ENCODE peak calls at places on chromosomes 4 and X, in seven cellular contexts. W is fibroblast of lung, B is cardiac fibroblast, G is right lobe of liver, D is tibial artery, U is nephron progenitor cell, N is OCI-LY7. R is an unnamed sample.

GRCh38 chr4:85756938-85757337 is 282.0 kb downstream of the ARHGAP24 start:
- DNase-seq in W (peak; percentile 43), B (peak; percentile 87), G (no peak), D (no peak), U (peak; percentile 19), N (peak; percentile 68), R (no peak)

GRCh38 chr4:149493492-149493891 is 322.2 kb downstream of the IQCM start:
- DNase-seq in W (peak; percentile 58), B (no peak), G (no peak), D (no peak), U (no peak), N (no peak), R (no peak)

GRCh38 chrX:6228720-6229119 is at the start of gene NLGN4X:
- DNase-seq in W (peak; percentile 29), B (no peak), G (no peak), D (no peak), U (peak; percentile 16), N (no peak), R (no peak)

GRCh38 chrX:48958635-48959094 is 1.3 kb upstream of the OTUD5 start:
- DNase-seq in W (peak; percentile 61), B (peak; percentile 75), G (no peak), D (peak; percentile 42), U (no peak), N (no peak), R (no peak)

GRCh38 chrX:153645151-153645550 is 1.9 kb upstream of the DUSP9 start:
- DNase-seq in W (no peak), B (no peak), G (no peak), D (no peak), U (no peak), N (no peak), R (peak; percentile 31)

GRCh38 chrX:48996969-48997368 is 5.1 kb downstream of the GRIPAP1 start:
- DNase-seq in W (no peak), B (no peak), G (no peak), D (no peak), U (peak; percentile 63), N (no peak), R (no peak)

GRCh38 chr4:16411691-16412090 is 185.4 kb upstream of the TAPT1 start:
- DNase-seq in W (no peak), B (no peak), G (no peak), D (no peak), U (no peak), N (no peak), R (no peak)

GRCh38 chrX:77447339-77448149 is at the start of gene FGF16:
- DNase-seq in W (no peak), B (no peak), G (no peak), D (no peak), U (peak; percentile 33), N (no peak), R (no peak)

GRCh38 chrX:2967998-2968909 is 38.1 kb upstream of the ARSH start:
- DNase-seq in W (peak; percentile 80), B (peak; percentile 49), G (no peak), D (no peak), U (peak; percentile 5), N (no peak), R (no peak)

GRCh38 chr4:99633772-99634171 is 23.9 kb downstream of the C4orf54 start:
- DNase-seq in W (peak; percentile 39), B (no peak), G (no peak), D (no peak), U (no peak), N (no peak), R (no peak)

GRCh38 chr4:8182858-8183725 is 16.0 kb upstream of the SH3TC1 start:
- DNase-seq in W (peak; percentile 83), B (peak; percentile 96), G (peak; percentile 79), D (peak; percentile 64), U (no peak), N (no peak), R (peak; percentile 78)

GRCh38 chr4:53100801-53101581 is 238.9 kb downstream of the RASL11B start:
- DNase-seq in W (peak; percentile 94), B (peak; percentile 81), G (no peak), D (no peak), U (no peak), N (no peak), R (no peak)

GRCh38 chrX:13373807-13374187 is 53.9 kb upstream of the ATXN3L start:
- DNase-seq in W (peak; percentile 90), B (peak; percentile 82), G (no peak), D (no peak), U (no peak), N (no peak), R (no peak)

GRCh38 chr4:114401483-114401882 is 197.1 kb upstream of the UGT8 start:
- DNase-seq in W (no peak), B (no peak), G (no peak), D (no peak), U (no peak), N (no peak), R (no peak)

GRCh38 chr4:139670765-139671164 is 5.1 kb downstream of the MGST2 start:
- DNase-seq in W (no peak), B (no peak), G (no peak), D (no peak), U (no peak), N (no peak), R (no peak)
- TF ChIP-seq CTCF in W (no peak), B (no peak), G (no peak), D (no peak), U (no peak), N (no peak), R (no peak)

DNA sequence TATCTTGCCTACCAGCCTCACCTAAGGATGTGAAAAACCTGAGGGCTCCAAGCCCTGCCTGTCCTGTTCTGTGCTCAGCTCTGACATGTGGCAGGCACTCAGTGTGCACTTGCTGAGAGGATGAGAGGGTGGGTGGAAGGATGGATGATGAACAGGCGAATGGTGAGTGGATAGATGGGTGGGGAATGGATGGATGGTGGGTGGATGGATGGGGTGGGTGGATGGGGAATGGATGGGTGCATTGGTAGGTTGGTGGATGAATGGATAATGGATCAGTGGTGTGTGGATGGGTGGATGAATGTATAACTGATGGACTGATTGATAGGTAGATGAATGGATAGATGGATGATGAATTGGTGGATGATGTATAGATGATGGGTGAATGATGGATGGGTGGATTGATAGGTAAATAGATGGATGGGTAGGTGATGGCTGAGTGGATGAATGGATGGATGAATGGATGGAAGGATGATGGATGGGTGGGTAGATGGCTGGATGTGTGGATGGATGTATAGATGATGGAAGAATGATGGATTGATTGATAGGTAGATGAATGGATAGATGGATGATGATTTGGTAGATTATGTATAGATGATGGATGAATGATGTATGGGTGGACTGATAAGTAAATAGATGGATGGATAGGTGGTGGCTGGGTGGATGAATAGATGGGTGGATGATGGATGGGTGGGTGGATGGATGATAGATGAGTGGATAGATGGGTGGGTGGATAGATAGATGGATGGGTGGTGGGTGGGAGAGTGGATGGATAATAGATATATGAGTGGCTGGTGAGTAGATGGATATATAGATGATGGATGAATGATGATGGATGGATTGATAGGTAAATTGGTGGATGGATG is 69.3 kb upstream of the NKX1-1 start:
- DNase-seq in W (no peak), B (no peak), G (no peak), D (no peak), U (no peak), N (no peak), R (no peak)
- TF ChIP-seq CTCF in W (no peak), B (no peak), G (no peak), D (no peak), U (no peak), N (no peak), R (no peak)

GRCh38 chrX:31658360-31658759 is 586.5 kb upstream of the FTHL17 start:
- DNase-seq in W (peak; percentile 30), B (peak; percentile 43), G (no peak), D (no peak), U (no peak), N (peak; percentile 31), R (no peak)
- TF ChIP-seq CTCF in W (peak; percentile 40), B (peak; percentile 35), G (peak; percentile 56), D (peak; percentile 43), U (peak; percentile 55), N (peak; percentile 81), R (no peak)

GRCh38 chr4:122313001-122313400 is 65.8 kb upstream of the ADAD1 start:
- DNase-seq in W (no peak), B (peak; percentile 38), G (no peak), D (no peak), U (no peak), N (no peak), R (no peak)

GRCh38 chr4:122305853-122306252 is 73.0 kb upstream of the ADAD1 start:
- DNase-seq in W (no peak), B (no peak), G (no peak), D (no peak), U (no peak), N (no peak), R (no peak)

GRCh38 chr4:122309988-122310626 is 68.7 kb upstream of the ADAD1 start:
- DNase-seq in W (peak; percentile 14), B (peak; percentile 31), G (no peak), D (no peak), U (no peak), N (peak; percentile 7), R (no peak)
- TF ChIP-seq CTCF in W (peak; percentile 47), B (peak; percentile 47), G (peak; percentile 16), D (no peak), U (peak; percentile 67), N (peak; percentile 78), R (peak; percentile 70)

GRCh38 chrX:132875705-132876508 is 82.5 kb downstream of the HS6ST2 start:
- DNase-seq in W (no peak), B (no peak), G (no peak), D (no peak), U (no peak), N (no peak), R (no peak)

GRCh38 chrX:132876509-132876837 is 82.0 kb downstream of the HS6ST2 start:
- DNase-seq in W (peak; percentile 10), B (no peak), G (no peak), D (no peak), U (peak; percentile 63), N (no peak), R (no peak)

GRCh38 chrX:132876933-132877332 is 81.5 kb downstream of the HS6ST2 start:
- DNase-seq in W (no peak), B (no peak), G (no peak), D (no peak), U (no peak), N (no peak), R (no peak)

GRCh38 chrX:132883358-132883908 is 75.0 kb downstream of the HS6ST2 start:
- DNase-seq in W (no peak), B (no peak), G (no peak), D (no peak), U (no peak), N (no peak), R (no peak)

GRCh38 chrX:132877954-132878536 is 80.4 kb downstream of the HS6ST2 start:
- DNase-seq in W (no peak), B (no peak), G (no peak), D (no peak), U (peak; percentile 12), N (no peak), R (no peak)
- TF ChIP-seq CTCF in W (no peak), B (no peak), G (no peak), D (no peak), U (no peak), N (no peak), R (no peak)

DNA sequence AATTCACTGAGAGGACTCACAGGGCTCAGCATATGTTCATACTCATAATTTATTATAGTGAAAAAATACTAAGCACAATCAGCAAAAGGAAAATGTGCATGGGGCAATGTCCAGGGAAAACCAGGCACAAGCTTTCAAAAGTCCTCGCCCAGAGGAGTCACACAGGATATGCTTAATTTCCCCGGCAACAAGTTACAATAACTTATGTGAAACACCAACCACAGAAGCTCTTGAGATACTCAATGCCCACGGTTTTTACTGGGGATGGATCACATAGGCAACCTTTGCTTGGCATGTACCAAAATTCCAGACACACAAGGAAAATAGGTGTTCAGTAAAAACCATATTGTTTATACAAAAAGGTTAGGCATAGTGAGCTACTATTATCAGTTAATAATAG is 38.5 kb upstream of the STPG2 start:
- DNase-seq in W (peak; percentile 19), B (peak; percentile 44), G (no peak), D (no peak), U (no peak), N (no peak), R (no peak)
- TF ChIP-seq CTCF in W (no peak), B (no peak), G (no peak), D (no peak), U (no peak), N (no peak), R (no peak)